ENCODE peak calls at places on chromosomes 13 and 19, in five cellular contexts. V is mesenchymal stem cell, D is neuronal stem cell, F is H9, U is IMR-90. Q is an unnamed sample.
A peak's percentile ranks its signal among the peaks of the same experiment; 100 is the strongest.

GRCh38 chr13:107124129-107124718 is 556.3 kb upstream of the ARGLU1 start:
- DNase-seq in V (peak; percentile 18), F (no peak), U (peak; percentile 36), D (peak; percentile 37), Q (peak; percentile 33)

GRCh38 chr13:24128962-24129361 is 31.6 kb upstream of the SPATA13 start:
- DNase-seq in V (no peak), U (no peak), D (no peak), F (no peak), Q (no peak)

GRCh38 chr13:113774177-113775107 is 15.4 kb downstream of the TMEM255B start:
- DNase-seq in D (no peak), F (no peak), V (peak; percentile 22), U (peak; percentile 19), Q (no peak)

GRCh38 chr13:66794340-66795031 is 435.6 kb downstream of the PCDH9 start:
- DNase-seq in F (no peak), D (no peak), V (no peak), U (no peak), Q (no peak)

GRCh38 chr13:53460776-53461175 is 432.2 kb downstream of the OLFM4 start:
- DNase-seq in D (no peak), U (no peak), F (no peak), V (no peak), Q (peak; percentile 25)

GRCh38 chr19:47315125-47315821 is 5.6 kb downstream of the C5AR1 start:
- DNase-seq in F (peak; percentile 67), D (no peak), V (peak; percentile 95), U (peak; percentile 97), Q (peak; percentile 92)

GRCh38 chr13:89514534-89515312 is 1832.8 kb upstream of the MIR17HG start:
- DNase-seq in F (no peak), U (peak; percentile 8), V (peak; percentile 63), D (peak; percentile 53), Q (peak; percentile 71)

GRCh38 chr13:114148521-114148855 is 16.1 kb upstream of the RASA3 start:
- DNase-seq in F (no peak), D (no peak), U (no peak), V (no peak), Q (no peak)

GRCh38 chr13:111139874-111140561 is 24.9 kb downstream of the ARHGEF7 start:
- DNase-seq in U (no peak), D (no peak), F (no peak), V (no peak), Q (no peak)

GRCh38 chr13:36480726-36481485 is 48.6 kb downstream of the CCNA1 start:
- DNase-seq in F (no peak), D (no peak), V (no peak), U (no peak), Q (no peak)

GRCh38 chr13:51697855-51698254 is 106.1 kb downstream of the DHRS12 start:
- DNase-seq in D (no peak), V (peak; percentile 20), F (no peak), U (peak; percentile 18), Q (no peak)

GRCh38 chr13:112792511-112792910 is 102.7 kb downstream of the ATP11A start:
- DNase-seq in U (no peak), F (peak; percentile 4), V (no peak), D (no peak), Q (no peak)

GRCh38 chr13:99123101-99124045 is 77.3 kb upstream of the UBAC2 start:
- DNase-seq in D (no peak), F (no peak), V (peak; percentile 61), U (peak; percentile 19), Q (no peak)

GRCh38 chr13:108426893-108427292 is 157.4 kb downstream of the TNFSF13B start:
- DNase-seq in V (peak; percentile 3), U (no peak), D (no peak), F (no peak), Q (no peak)

GRCh38 chr19:48102870-48103751 is 7.5 kb downstream of the PLA2G4C start:
- DNase-seq in U (peak; percentile 49), V (no peak), D (peak; percentile 56), F (peak; percentile 72), Q (peak; percentile 74)

GRCh38 chr13:87810391-87810801 is 139.2 kb downstream of the SLITRK5 start:
- DNase-seq in F (peak; percentile 75), V (peak; percentile 20), U (no peak), D (no peak), Q (peak; percentile 73)

DNA sequence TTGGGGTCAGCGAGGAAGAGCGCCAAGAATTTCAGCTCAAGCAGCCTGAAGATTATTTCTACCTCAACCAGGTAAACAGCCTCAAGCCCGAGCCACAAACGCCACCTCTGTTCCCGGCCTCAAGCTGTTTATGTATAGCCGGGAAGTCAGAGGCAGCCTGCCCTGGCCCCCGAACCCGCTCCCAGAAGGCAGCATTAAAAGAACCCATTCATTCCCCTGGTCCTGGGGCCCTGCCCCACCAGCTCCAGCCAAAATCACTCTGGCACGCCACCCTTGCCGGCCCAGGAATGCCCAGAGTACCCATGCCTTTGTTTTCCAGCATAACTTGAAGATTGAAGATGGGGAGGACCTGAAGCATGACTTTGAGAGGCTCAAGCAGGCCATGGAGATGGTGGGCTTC is 61.2 kb upstream of the USE1 start:
- DNase-seq in D (no peak), F (no peak), V (no peak), U (no peak), Q (no peak)
- H3K23ac ChIP-seq in D (no peak overlapping the region), F (no peak overlapping the region), V (no peak overlapping the region), U (no peak overlapping the region), Q (no peak overlapping the region)

DNA sequence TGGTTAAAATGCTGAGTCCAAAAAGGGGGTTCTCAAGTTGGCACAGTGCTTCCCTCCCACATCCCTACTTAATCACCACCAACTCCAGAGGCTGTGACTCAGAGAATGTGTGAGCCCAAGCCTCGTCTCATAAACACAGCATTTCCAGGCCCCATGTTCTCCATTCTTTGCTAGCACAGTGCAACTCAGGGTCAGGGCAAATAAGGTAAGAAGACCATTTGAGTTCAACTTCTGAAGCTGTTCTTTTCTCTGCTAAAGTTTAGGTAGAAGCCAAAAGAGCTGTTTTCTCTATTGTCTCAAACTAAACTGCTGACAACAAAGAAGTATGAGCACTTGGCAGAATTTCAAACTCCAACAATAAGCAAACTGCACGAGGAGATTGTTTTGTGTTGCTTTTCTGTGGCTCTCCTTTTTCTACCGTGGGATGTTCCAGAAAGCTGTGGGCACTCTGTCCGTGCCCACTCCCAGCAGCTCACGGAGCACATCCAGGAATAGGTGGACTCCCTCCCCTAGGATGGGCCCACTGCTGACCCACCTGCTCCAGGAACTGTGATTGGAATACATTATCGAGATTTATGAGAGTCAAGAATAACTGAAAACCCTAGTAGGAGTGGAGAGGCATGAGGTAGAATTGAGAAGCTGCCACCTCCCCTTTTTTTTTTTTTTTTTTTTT is 494.3 kb downstream of the COG6 start:
- DNase-seq in U (peak; percentile 53), V (peak; percentile 79), F (no peak), D (no peak), Q (no peak)
- H3K27ac ChIP-seq in U (no peak overlapping the region), V (no peak overlapping the region), F (no peak overlapping the region), D (no peak overlapping the region), Q (no peak overlapping the region)

GRCh38 chr13:109654341-109655205 is 131.8 kb downstream of the IRS2 start:
- DNase-seq in U (no peak), F (no peak), V (peak; percentile 55), D (no peak), Q (no peak)
- H3K23ac ChIP-seq in U (no peak overlapping the region), F (peak overlapping the region; percentile 59), V (no peak overlapping the region), D (peak overlapping the region; percentile 95), Q (no peak overlapping the region)

GRCh38 chr13:41017153-41017552 is 2.0 kb downstream of the ELF1 start:
- DNase-seq in F (no peak), U (no peak), V (peak; percentile 34), D (no peak), Q (no peak)
- H3K27ac ChIP-seq in F (no peak overlapping the region), U (no peak overlapping the region), V (no peak overlapping the region), D (no peak overlapping the region), Q (no peak overlapping the region)

DNA sequence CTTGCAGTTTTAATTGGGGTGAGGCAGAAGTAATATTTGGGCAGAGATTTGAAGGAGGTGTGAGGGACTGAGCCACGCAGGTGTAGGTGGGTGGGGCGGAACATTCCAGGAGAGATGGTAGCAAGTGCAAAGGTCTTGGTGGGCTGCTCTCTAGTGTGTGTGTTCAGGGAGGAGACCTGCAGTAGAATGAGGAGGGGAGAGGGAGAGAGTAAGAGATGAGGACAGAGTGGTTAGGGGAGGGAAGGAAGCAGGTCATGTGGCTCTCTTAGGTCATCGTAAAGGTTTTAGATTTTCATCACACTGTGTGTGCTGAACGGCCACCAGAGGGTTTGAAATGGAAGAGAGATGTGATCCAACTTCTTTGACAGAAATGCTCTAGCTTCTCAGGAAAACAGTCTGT is 33.5 kb downstream of the WASF3 start:
- DNase-seq in V (no peak), D (no peak), U (no peak), F (no peak), Q (peak; percentile 49)
- H3K23ac ChIP-seq in V (no peak overlapping the region), D (no peak overlapping the region), U (no peak overlapping the region), F (no peak overlapping the region), Q (no peak overlapping the region)

Q was measured in mesendoderm.